ENCODE peak calls at places on chromosomes 12 and 14, in eight cellular contexts. U is heart left ventricle, F is lung, X is neuronal stem cell, Q is spleen, C is kidney, N is K562, B is mesendoderm. W is an unnamed sample.

GRCh38 chr12:2998789-2999264 is 39.6 kb downstream of the TEAD4 start:
- DNase-seq in U (peak; percentile 87), F (no peak), X (no peak), Q (no peak), C (no peak), N (peak; percentile 93), B (peak; percentile 79), W (no peak)

GRCh38 chr14:95497561-95498011 is 18.9 kb downstream of the SYNE3 start:
- DNase-seq in U (no peak), F (no peak), X (no peak), Q (peak; percentile 41), C (peak; percentile 67), N (no peak), B (no peak), W (no peak)

GRCh38 chr12:46461459-46461858 is 88.9 kb upstream of the SLC38A2 start:
- DNase-seq in U (peak; percentile 33), F (no peak), X (no peak), Q (peak; percentile 76), C (peak; percentile 64), N (no peak), B (no peak), W (peak; percentile 23)

GRCh38 chr12:93317227-93317626 is 60.5 kb upstream of the NUDT4 start:
- DNase-seq in U (no peak), F (no peak), X (no peak), Q (no peak), C (no peak), N (peak; percentile 27), B (peak; percentile 41), W (no peak)

GRCh38 chr14:58298880-58299664 is 717 bp downstream of the ARID4A start:
- DNase-seq in U (peak; percentile 48), F (peak; percentile 33), X (peak; percentile 41), Q (peak; percentile 91), C (peak; percentile 87), N (peak; percentile 38), B (peak; percentile 35), W (no peak)

GRCh38 chr14:105398044-105398725 is at the start of gene TEX22:
- DNase-seq in U (peak; percentile 96), F (peak; percentile 88), X (peak; percentile 39), Q (peak; percentile 98), C (peak; percentile 97), N (peak; percentile 90), B (peak; percentile 69), W (peak; percentile 86)

GRCh38 chr14:104845834-104846441 is 19.1 kb upstream of the CEP170B start:
- DNase-seq in U (no peak), F (no peak), X (no peak), Q (peak; percentile 15), C (peak; percentile 17), N (no peak), B (no peak), W (no peak)

GRCh38 chr12:32039341-32039740 is 67.3 kb upstream of the BICD1 start:
- DNase-seq in U (peak; percentile 44), F (no peak), X (no peak), Q (no peak), C (no peak), N (peak; percentile 29), B (peak; percentile 79), W (no peak)

GRCh38 chr12:78963439-78964222 is 99.1 kb downstream of the SYT1 start:
- DNase-seq in U (no peak), F (no peak), X (no peak), Q (no peak), C (no peak), N (no peak), B (no peak), W (no peak)

GRCh38 chr14:103753809-103754208 is 38.2 kb downstream of the ZFYVE21 start:
- DNase-seq in U (no peak), F (no peak), X (no peak), Q (peak; percentile 30), C (no peak), N (no peak), B (no peak), W (no peak)

GRCh38 chr12:95259368-95259767 is 41.8 kb downstream of the VEZT start:
- DNase-seq in U (no peak), F (no peak), X (no peak), Q (no peak), C (no peak), N (no peak), B (no peak), W (no peak)

GRCh38 chr12:110585231-110585799 is 2.2 kb upstream of the PPTC7 start:
- DNase-seq in U (no peak), F (peak; percentile 65), X (no peak), Q (no peak), C (no peak), N (no peak), B (peak; percentile 26), W (no peak)

GRCh38 chr14:33668066-33668465 is 282.8 kb downstream of the EGLN3 start:
- DNase-seq in U (no peak), F (no peak), X (no peak), Q (no peak), C (no peak), N (no peak), B (no peak), W (no peak)

GRCh38 chr12:104578453-104578852 is 121.7 kb downstream of the CHST11 start:
- DNase-seq in U (no peak), F (no peak), X (no peak), Q (no peak), C (no peak), N (peak; percentile 46), B (peak; percentile 99), W (no peak)

GRCh38 chr12:105281694-105282049 is 45.7 kb upstream of the APPL2 start:
- DNase-seq in U (no peak), F (no peak), X (no peak), Q (no peak), C (no peak), N (no peak), B (no peak), W (no peak)

GRCh38 chr12:10110256-10110844 is 11.6 kb upstream of the CLEC1A start:
- DNase-seq in U (no peak), F (no peak), X (no peak), Q (no peak), C (no peak), N (no peak), B (no peak), W (no peak)

GRCh38 chr14:24920265-24921080 is 129.5 kb downstream of the STXBP6 start:
- DNase-seq in U (no peak), F (no peak), X (no peak), Q (no peak), C (no peak), N (no peak), B (no peak), W (no peak)

GRCh38 chr14:88568196-88568595 is 5.4 kb downstream of the ZC3H14 start:
- DNase-seq in U (no peak), F (no peak), X (no peak), Q (no peak), C (no peak), N (no peak), B (no peak), W (no peak)

GRCh38 chr12:132323171-132324010 is 6.0 kb downstream of the GALNT9 start:
- DNase-seq in U (no peak), F (no peak), X (no peak), Q (peak; percentile 77), C (peak; percentile 81), N (no peak), B (no peak), W (no peak)

GRCh38 chr12:57535764-57536596 is 11.0 kb downstream of the DCTN2 start:
- DNase-seq in U (no peak), F (no peak), X (no peak), Q (no peak), C (no peak), N (no peak), B (no peak), W (no peak)

GRCh38 chr12:62767946-62768345 is 167.0 kb downstream of the PPM1H start:
- DNase-seq in U (no peak), F (no peak), X (no peak), Q (no peak), C (no peak), N (no peak), B (no peak), W (no peak)

GRCh38 chr12:109169262-109169661 is 52.9 kb downstream of the ACACB start:
- DNase-seq in U (no peak), F (no peak), X (no peak), Q (no peak), C (no peak), N (no peak), B (no peak), W (no peak)

GRCh38 chr12:78611504-78611903 is 253.1 kb upstream of the SYT1 start:
- DNase-seq in U (no peak), F (no peak), X (no peak), Q (no peak), C (no peak), N (no peak), B (no peak), W (no peak)

GRCh38 chr12:64072946-64073345 is 149.2 kb downstream of the KICS2 start:
- DNase-seq in U (no peak), F (no peak), X (no peak), Q (no peak), C (no peak), N (no peak), B (no peak), W (no peak)

GRCh38 chr12:58860050-58860787 is 60.1 kb downstream of the LRIG3 start:
- DNase-seq in U (no peak), F (no peak), X (no peak), Q (no peak), C (no peak), N (no peak), B (peak; percentile 11), W (no peak)

GRCh38 chr14:77616454-77617229 is at the start of gene SPTLC2:
- DNase-seq in U (peak; percentile 99), F (peak; percentile 99), X (peak; percentile 97), Q (peak; percentile 100), C (peak; percentile 100), N (peak; percentile 98), B (peak; percentile 100), W (peak; percentile 93)

GRCh38 chr14:22534547-22534946 is 54.5 kb downstream of the DAD1 start:
- DNase-seq in U (no peak), F (no peak), X (no peak), Q (no peak), C (no peak), N (no peak), B (no peak), W (no peak)

GRCh38 chr14:55121146-55121545 is 7.9 kb upstream of the LGALS3 start:
- DNase-seq in U (no peak), F (no peak), X (no peak), Q (no peak), C (no peak), N (no peak), B (no peak), W (no peak)
- H3K4me1 ChIP-seq in U (peaks cover 93% of the 10 kb centered on the region), F (peaks cover 18% of the 10 kb centered on the region), X (peaks cover 21% of the 10 kb centered on the region), Q (peaks cover 89% of the 10 kb centered on the region), C (peaks cover 37% of the 10 kb centered on the region), N (peaks cover 18% of the 10 kb centered on the region), B (peaks cover 1% of the 10 kb centered on the region), W (peaks cover 46% of the 10 kb centered on the region)

GRCh38 chr14:50344831-50345563 is 32.9 kb downstream of the DMAC2L start:
- DNase-seq in U (no peak), F (no peak), X (no peak), Q (no peak), C (no peak), N (no peak), B (no peak), W (no peak)
- H3K4me1 ChIP-seq in U (peaks cover 31% of the 10 kb centered on the region), F (peaks cover 7% of the 10 kb centered on the region), X (peaks cover 12% of the 10 kb centered on the region), Q (peaks cover 63% of the 10 kb centered on the region), C (peaks cover 6% of the 10 kb centered on the region), N (no peaks in the 10 kb centered on the region), B (no peaks in the 10 kb centered on the region), W (peaks cover 29% of the 10 kb centered on the region)

GRCh38 chr12:49966511-49967041 is 4.9 kb downstream of the AQP5 start:
- DNase-seq in U (no peak), F (no peak), X (no peak), Q (no peak), C (no peak), N (peak; percentile 34), B (no peak), W (no peak)
- H3K4me1 ChIP-seq in U (peaks cover 13% of the 10 kb centered on the region), F (peaks cover 3% of the 10 kb centered on the region), X (peaks cover 17% of the 10 kb centered on the region), Q (peaks cover 16% of the 10 kb centered on the region), C (peaks cover 12% of the 10 kb centered on the region), N (peaks cover 26% of the 10 kb centered on the region), B (peaks cover 3% of the 10 kb centered on the region), W (no peaks in the 10 kb centered on the region)

GRCh38 chr12:113923251-113923650 is 42.9 kb downstream of the RBM19 start:
- DNase-seq in U (no peak), F (no peak), X (no peak), Q (peak; percentile 17), C (no peak), N (no peak), B (no peak), W (no peak)
- H3K4me1 ChIP-seq in U (no peaks in the 10 kb centered on the region), F (no peaks in the 10 kb centered on the region), X (no peaks in the 10 kb centered on the region), Q (no peaks in the 10 kb centered on the region), C (no peaks in the 10 kb centered on the region), N (no peaks in the 10 kb centered on the region), B (no peaks in the 10 kb centered on the region), W (no peaks in the 10 kb centered on the region)